ENCODE peak calls at places on chromosomes 1 and 21, in five cellular contexts. M, D, Y, J and L are unnamed samples.

GRCh38 chr1:59903136-59903754 is 23.3 kb downstream of the CYP2J2 start:
- DNase-seq in M (no peak), Y (no peak), J (peak), D (peak), L (peak)

GRCh38 chr1:96843196-96843595 is 121.6 kb downstream of the PTBP2 start:
- DNase-seq in M (no peak), J (peak), D (peak), Y (no peak), L (peak)

GRCh38 chr1:243487649-243488227 is 231.9 kb downstream of the SDCCAG8 start:
- DNase-seq in M (no peak), Y (no peak), D (no peak), J (no peak), L (no peak)

GRCh38 chr1:98210064-98210463 is 289.2 kb upstream of the DPYD start:
- DNase-seq in M (no peak), Y (no peak), J (peak), D (peak), L (peak)

GRCh38 chr1:10733967-10734366 is 62.5 kb downstream of the CASZ1 start:
- DNase-seq in J (no peak), D (no peak), Y (no peak), M (no peak), L (no peak)

GRCh38 chr1:222784916-222785315 is 29.9 kb upstream of the DISP1 start:
- DNase-seq in J (no peak), Y (no peak), M (no peak), D (no peak), L (no peak)

GRCh38 chr1:175481126-175482071 is 262.0 kb downstream of the TNR start:
- DNase-seq in D (peak), M (no peak), Y (no peak), J (peak), L (peak)

GRCh38 chr1:77375990-77376389 is 94.2 kb downstream of the AK5 start:
- DNase-seq in D (no peak), J (no peak), M (no peak), Y (no peak), L (no peak)

GRCh38 chr1:58652351-58653184 is 47.3 kb downstream of the MYSM1 start:
- DNase-seq in M (no peak), Y (peak), D (peak), J (peak), L (peak)

GRCh38 chr1:206002160-206002559 is 1.0 kb downstream of the RAB7B start:
- DNase-seq in Y (no peak), J (no peak), D (no peak), M (no peak), L (no peak)

GRCh38 chr1:164701221-164701761 is 142.3 kb downstream of the PBX1 start:
- DNase-seq in J (no peak), D (no peak), Y (no peak), M (no peak), L (no peak)

GRCh38 chr1:196295766-196296165 is 312.5 kb downstream of the KCNT2 start:
- DNase-seq in D (peak), M (no peak), Y (no peak), J (peak), L (no peak)

GRCh38 chr1:161905269-161905884 is 118.3 kb downstream of the OLFML2B start:
- DNase-seq in D (peak), M (no peak), J (peak), Y (no peak), L (peak)

GRCh38 chr1:198179556-198179981 is 22.8 kb downstream of the NEK7 start:
- DNase-seq in J (peak), Y (no peak), M (no peak), D (no peak), L (peak)

GRCh38 chr21:34986561-34987533 is 62.3 kb downstream of the RUNX1 start:
- DNase-seq in Y (peak), M (no peak), J (peak), D (peak), L (peak)

GRCh38 chr1:23718482-23718881 is 24.8 kb upstream of the ELOA start:
- DNase-seq in D (peak), J (peak), Y (no peak), M (no peak), L (peak)

GRCh38 chr1:44511769-44512168 is 106.7 kb downstream of the RNF220 start:
- DNase-seq in J (no peak), D (no peak), Y (no peak), M (no peak), L (peak)

GRCh38 chr1:1221887-1222574 is 8.1 kb upstream of the TNFRSF4 start:
- DNase-seq in M (no peak), Y (no peak), D (no peak), J (no peak), L (no peak)

GRCh38 chr1:167455786-167456446 is 62.4 kb downstream of the CD247 start:
- DNase-seq in D (peak), M (no peak), Y (peak), J (peak), L (no peak)

GRCh38 chr1:9211291-9211811 is 23.2 kb upstream of the H6PD start:
- DNase-seq in J (peak), D (peak), Y (no peak), M (no peak), L (no peak)

GRCh38 chr1:237568955-237569354 is 321.8 kb downstream of the ZP4 start:
- DNase-seq in J (peak), Y (no peak), D (no peak), M (no peak), L (no peak)

GRCh38 chr1:116498789-116499628 is 71.8 kb downstream of the CD58 start:
- DNase-seq in D (peak), J (peak), M (no peak), Y (peak), L (peak)
- TF ChIP-seq CTCF in D (peak), J (peak), M (peak), Y (peak), L (peak)

DNA sequence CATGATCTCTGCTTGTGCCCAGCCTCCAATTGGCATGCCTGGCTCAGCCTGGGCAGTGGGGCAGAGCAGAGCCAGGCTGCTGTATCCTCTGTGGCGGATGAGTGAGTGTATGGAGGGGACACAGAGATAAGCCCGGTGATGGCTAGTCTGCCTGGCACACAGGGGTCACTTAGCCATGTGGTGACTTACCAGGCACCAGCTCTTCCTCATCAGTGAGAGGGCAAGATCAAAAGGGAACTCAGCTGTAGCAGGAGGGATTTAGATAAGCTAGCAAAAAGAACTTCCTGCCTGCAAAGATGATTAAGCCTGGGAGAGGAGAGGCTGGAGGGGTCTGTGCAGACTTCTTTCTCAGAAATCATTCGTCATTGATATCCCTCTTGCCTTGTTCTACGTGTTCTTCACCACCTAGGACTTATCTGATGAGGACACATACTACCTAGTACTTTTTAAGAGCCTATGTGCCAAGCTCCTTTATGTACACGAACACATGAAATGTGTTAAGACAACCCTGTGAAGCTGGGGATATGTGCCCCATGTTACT is 7.9 kb downstream of the KIF21B start:
- DNase-seq in J (no peak), Y (no peak), D (no peak), M (no peak), L (no peak)
- H3K4me3 ChIP-seq in J (no peak), Y (no peak), D (no peak), M (no peak), L (no peak)

GRCh38 chr1:6599141-6599975 is 3.3 kb downstream of the KLHL21 start:
- DNase-seq in J (peak), D (no peak), M (no peak), Y (no peak), L (peak)

GRCh38 chr1:6602669-6603423 is at the start of gene KLHL21:
- DNase-seq in D (peak), M (peak), Y (peak), J (peak), L (peak)

GRCh38 chr1:6601865-6602668 is 602 bp downstream of the KLHL21 start:
- DNase-seq in D (no peak), M (peak), J (peak), Y (peak), L (peak)

GRCh38 chr1:6600410-6601048 is 2.1 kb downstream of the KLHL21 start:
- DNase-seq in D (peak), J (peak), Y (no peak), M (no peak), L (peak)

DNA sequence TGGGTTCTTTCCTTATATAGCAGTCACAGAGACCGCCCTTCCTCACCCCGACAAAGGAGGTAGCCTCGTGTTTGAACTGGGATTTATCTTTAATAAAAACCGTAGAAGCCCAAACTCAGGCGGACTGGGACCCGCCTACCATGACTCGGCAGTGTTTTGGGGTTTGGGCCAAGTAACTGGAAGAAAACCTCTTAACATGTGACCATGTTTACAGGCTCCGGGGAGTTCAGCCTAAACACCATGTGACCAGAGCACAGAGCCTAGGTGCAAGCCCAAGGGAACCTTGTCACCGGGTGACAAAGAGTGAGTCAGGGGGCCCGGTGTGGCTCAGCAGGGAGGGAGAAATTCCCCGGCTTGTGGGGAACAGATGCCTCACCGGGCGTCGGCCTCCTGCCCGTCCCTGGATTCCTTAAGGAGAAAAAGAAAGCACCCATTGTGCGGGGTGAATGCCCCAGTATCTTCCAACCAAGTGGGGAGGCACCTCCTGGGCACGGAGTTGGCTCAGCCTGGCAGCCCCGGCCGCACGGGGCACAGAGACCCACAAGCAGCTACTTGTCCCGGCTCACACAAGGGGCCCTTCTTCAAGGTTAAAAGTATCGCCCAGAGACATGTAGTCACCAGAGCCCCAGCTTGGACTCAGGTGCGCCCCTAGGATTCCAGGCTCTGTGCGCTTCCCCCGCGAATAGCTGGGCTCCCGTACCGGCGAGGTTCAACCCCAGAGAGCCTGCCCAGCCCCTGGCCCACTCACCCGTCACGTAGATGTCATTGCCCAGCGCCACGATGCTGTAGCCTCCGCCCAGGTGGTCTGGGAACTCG is 1.4 kb downstream of the KLHL21 start:
- DNase-seq in Y (peak), M (peak), J (peak), D (peak), L (peak)
- TF ChIP-seq CTCF in Y (no peak), M (no peak), J (peak), D (no peak), L (no peak)

GRCh38 chr1:39205781-39206464 is 1.4 kb downstream of the MACF1 start:
- DNase-seq in Y (no peak), M (no peak), D (no peak), J (peak), L (no peak)
- H3K4me3 ChIP-seq in Y (peak), M (peak), D (peak), J (peak), L (peak)

GRCh38 chr1:94434339-94435092 is 16.3 kb downstream of the ABCD3 start:
- DNase-seq in M (no peak), Y (no peak), D (peak), J (no peak), L (peak)

GRCh38 chr1:94438692-94439276 is 20.6 kb downstream of the ABCD3 start:
- DNase-seq in Y (no peak), D (peak), J (peak), M (no peak), L (peak)

GRCh38 chr1:94440088-94440487 is 21.9 kb downstream of the ABCD3 start:
- DNase-seq in D (no peak), Y (no peak), J (no peak), M (no peak), L (no peak)
- TF ChIP-seq CTCF in D (no peak), Y (no peak), J (no peak), M (no peak), L (no peak)

DNA sequence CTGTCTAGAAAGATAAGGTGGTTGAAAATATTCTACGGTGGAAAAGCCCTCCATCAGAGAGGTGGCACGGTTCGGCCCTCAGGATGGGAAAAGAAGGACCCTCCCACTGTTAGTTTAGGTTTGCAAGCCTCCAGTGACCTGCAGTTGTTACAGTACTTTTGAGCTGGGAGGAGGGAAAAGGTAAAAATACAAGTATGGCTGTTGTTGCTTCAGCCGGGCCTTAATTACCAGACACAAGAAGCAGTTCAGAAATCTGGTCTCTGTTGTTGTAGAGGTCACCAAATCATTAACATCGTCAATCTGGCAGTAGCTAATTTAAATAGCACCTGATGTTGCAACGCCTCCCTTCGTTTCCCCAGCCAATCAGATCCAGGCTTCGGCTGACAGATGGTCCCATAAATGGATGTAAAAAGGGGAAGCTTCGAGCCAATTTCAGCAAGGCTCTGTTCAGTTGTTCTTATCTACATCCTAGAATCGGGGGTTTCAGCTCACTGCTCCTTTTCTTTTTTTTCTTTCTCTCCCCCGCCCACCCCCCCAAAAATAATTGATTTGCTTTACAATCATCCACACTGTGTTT is at the start of gene ELAVL4:
- DNase-seq in D (no peak), J (no peak), M (no peak), Y (no peak), L (no peak)
- H3K4me3 ChIP-seq in D (no peak), J (no peak), M (no peak), Y (no peak), L (no peak)

DNA sequence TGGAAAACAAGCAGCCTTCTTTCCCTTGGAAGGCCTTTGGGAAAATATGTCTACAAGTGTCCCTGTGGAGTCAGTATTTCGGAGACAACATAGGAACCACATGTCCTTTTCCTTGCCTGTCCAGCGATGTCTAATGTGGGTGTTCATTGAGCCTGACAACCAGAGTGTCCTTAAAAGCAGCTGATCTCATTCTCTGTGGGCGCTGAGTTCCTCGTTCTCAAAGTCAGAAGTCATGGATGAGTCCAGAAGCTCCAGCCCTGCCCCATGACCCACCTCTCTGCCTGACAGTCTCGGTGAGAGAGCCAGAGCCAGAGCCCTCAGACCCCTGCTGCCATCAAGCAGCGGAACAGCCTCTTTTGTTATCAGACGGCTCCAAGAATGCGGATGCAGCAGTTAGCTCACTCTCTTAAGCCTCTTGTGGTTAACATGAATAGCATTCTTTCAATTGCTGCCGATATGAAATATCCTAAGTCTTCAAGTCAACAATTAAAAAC is 329.2 kb downstream of the TGFB2 start:
- DNase-seq in D (peak), M (no peak), Y (no peak), J (peak), L (peak)
- TF ChIP-seq CTCF in D (peak), M (no peak), Y (no peak), J (peak), L (no peak)

GRCh38 chr1:30744060-30744756 is 13.4 kb downstream of the LAPTM5 start:
- DNase-seq in J (peak), D (peak), M (no peak), Y (no peak), L (peak)
- H3K4me3 ChIP-seq in J (no peak), D (no peak), M (no peak), Y (no peak), L (no peak)

DNA sequence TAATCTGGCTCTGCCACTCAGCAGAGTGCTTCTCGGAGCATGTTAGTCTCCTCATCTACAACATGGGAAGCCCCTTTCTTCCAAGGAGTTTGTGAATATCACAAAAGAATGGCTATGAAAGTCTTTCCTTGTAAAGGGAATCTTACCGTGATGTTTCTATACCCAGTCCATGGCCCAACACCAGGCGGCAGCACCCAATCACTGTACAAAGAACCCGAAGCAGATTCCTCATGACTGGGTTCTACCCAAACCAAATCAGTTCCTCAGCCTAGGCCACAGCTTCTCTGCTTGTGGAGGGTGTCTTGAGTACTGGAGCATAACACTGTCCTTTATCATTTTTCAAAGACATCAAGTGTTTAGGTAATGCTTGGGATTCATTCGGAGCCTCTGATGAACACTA is 16.6 kb upstream of the SLFNL1 start:
- DNase-seq in J (no peak), M (no peak), D (no peak), Y (no peak), L (no peak)
- TF ChIP-seq CTCF in J (peak), M (peak), D (no peak), Y (no peak), L (peak)

DNA sequence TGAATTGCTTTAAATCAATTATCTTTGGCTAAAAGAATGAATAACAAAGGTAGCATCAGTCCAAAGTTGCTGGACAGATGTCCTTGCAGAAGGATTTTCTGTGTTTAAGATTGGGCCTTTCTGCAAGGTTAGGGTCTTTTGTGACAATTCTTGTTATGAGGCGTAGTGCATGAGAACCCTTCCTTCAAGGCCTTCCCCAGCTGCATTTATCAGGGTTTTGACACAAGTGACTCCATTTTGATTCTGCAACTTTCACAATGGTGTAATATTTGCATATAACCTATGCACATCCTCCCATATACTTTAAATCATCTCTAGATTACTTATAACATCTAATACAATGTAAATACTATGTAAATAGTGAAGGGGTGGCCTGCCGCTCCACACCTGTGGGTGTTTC is 1.1 kb upstream of the SETD4 start:
- DNase-seq in Y (no peak), J (no peak), M (no peak), D (no peak), L (no peak)
- H3K4me3 ChIP-seq in Y (no peak), J (no peak), M (no peak), D (no peak), L (no peak)